ENCODE peak calls at places on chromosomes 12 and 14, in five cellular contexts. S is ELR, K is EL, X is myocyte, Q is HEK293T. N is an unnamed sample.

GRCh38 chr12:84174115-84174514 is 738.5 kb downstream of the SLC6A15 start:
- DNase-seq in X (no peak), S (no peak), K (no peak), Q (no peak), N (no peak)

GRCh38 chr14:32074887-32075572 is 2.1 kb upstream of the ARHGAP5 start:
- DNase-seq in S (no peak), Q (no peak), X (no peak), K (no peak), N (peak; percentile 16)

GRCh38 chr12:32108829-32109228 is 2.2 kb downstream of the BICD1 start:
- DNase-seq in S (no peak), Q (no peak), K (no peak), X (no peak), N (no peak)

GRCh38 chr12:68317047-68317667 is 15.0 kb downstream of the MDM1 start:
- DNase-seq in Q (peak; percentile 17), X (peak; percentile 66), S (peak; percentile 72), K (peak; percentile 53), N (peak; percentile 62)

GRCh38 chr14:100608064-100608463 is 20.8 kb upstream of the BEGAIN start:
- DNase-seq in X (no peak), S (no peak), K (no peak), Q (no peak), N (no peak)

GRCh38 chr14:90795744-90796143 is 20.5 kb downstream of the TTC7B start:
- DNase-seq in X (peak; percentile 51), Q (no peak), S (peak; percentile 94), K (peak; percentile 85), N (peak; percentile 87)

GRCh38 chr12:119229837-119230236 is 51.1 kb downstream of the HSPB8 start:
- DNase-seq in K (peak; percentile 28), X (peak; percentile 16), Q (peak; percentile 69), S (peak; percentile 25), N (peak; percentile 35)

GRCh38 chr12:84605988-84606387 is 306.6 kb downstream of the SLC6A15 start:
- DNase-seq in K (no peak), S (no peak), X (no peak), Q (no peak), N (no peak)

GRCh38 chr12:132311201-132311915 is 18.0 kb downstream of the GALNT9 start:
- DNase-seq in Q (no peak), X (no peak), S (no peak), K (no peak), N (no peak)

GRCh38 chr12:107564946-107565345 is 120.7 kb upstream of the PWP1 start:
- DNase-seq in X (peak; percentile 46), S (peak; percentile 53), Q (peak; percentile 37), K (no peak), N (no peak)

GRCh38 chr12:68631177-68631576 is 20.5 kb downstream of the RAP1B start:
- DNase-seq in Q (no peak), S (peak; percentile 39), X (no peak), K (peak; percentile 42), N (peak; percentile 47)

GRCh38 chr14:61527325-61528100 is 167.8 kb upstream of the HIF1A start:
- DNase-seq in Q (no peak), X (peak; percentile 78), K (peak; percentile 88), S (peak; percentile 89), N (peak; percentile 88)

GRCh38 chr14:37889087-37889486 is 293.7 kb downstream of the TTC6 start:
- DNase-seq in X (no peak), S (no peak), K (no peak), Q (no peak), N (no peak)

N was measured in EH.